ENCODE peak calls at places on chromosomes 3 and 15, in seven cellular contexts. M, F, G, H, S, C and U are unnamed samples.

GRCh38 chr3:127831723-127832172 is 9.4 kb upstream of the MGLL start:
- DNase-seq in M (peak; percentile 74), F (no peak), G (peak; percentile 67), H (no peak), S (no peak), C (no peak), U (no peak)

GRCh38 chr3:188092648-188093047 is 61.3 kb upstream of the LPP start:
- DNase-seq in M (no peak), F (no peak), G (no peak), H (no peak), S (no peak), C (no peak), U (no peak)

GRCh38 chr15:79132770-79133169 is 42.2 kb upstream of the RASGRF1 start:
- DNase-seq in M (no peak), F (no peak), G (no peak), H (no peak), S (no peak), C (no peak), U (no peak)

GRCh38 chr3:154018100-154018696 is 103.0 kb upstream of the ARHGEF26 start:
- DNase-seq in M (peak; percentile 19), F (no peak), G (peak; percentile 22), H (no peak), S (peak; percentile 11), C (no peak), U (no peak)

GRCh38 chr3:193660698-193661400 is 67.8 kb downstream of the OPA1 start:
- DNase-seq in M (no peak), F (no peak), G (no peak), H (no peak), S (no peak), C (no peak), U (no peak)

GRCh38 chr15:78542647-78543046 is 2.4 kb downstream of the PSMA4 start:
- DNase-seq in M (no peak), F (no peak), G (no peak), H (no peak), S (no peak), C (no peak), U (no peak)

GRCh38 chr3:35183915-35184675 is 455.2 kb upstream of the ARPP21 start:
- DNase-seq in M (no peak), F (no peak), G (no peak), H (no peak), S (no peak), C (no peak), U (no peak)

GRCh38 chr3:8355346-8355745 is 146.3 kb upstream of the LMCD1 start:
- DNase-seq in M (no peak), F (no peak), G (no peak), H (no peak), S (no peak), C (no peak), U (no peak)

GRCh38 chr3:97885931-97886824 is 64.4 kb downstream of the CRYBG3 start:
- DNase-seq in M (no peak), F (no peak), G (no peak), H (no peak), S (no peak), C (no peak), U (no peak)

GRCh38 chr3:29711255-29711771 is 430.4 kb downstream of the RBMS3 start:
- DNase-seq in M (no peak), F (no peak), G (no peak), H (no peak), S (no peak), C (peak; percentile 62), U (no peak)

GRCh38 chr3:29708884-29709283 is 428.0 kb downstream of the RBMS3 start:
- DNase-seq in M (no peak), F (no peak), G (no peak), H (no peak), S (no peak), C (no peak), U (no peak)

GRCh38 chr3:29701326-29701983 is 420.6 kb downstream of the RBMS3 start:
- DNase-seq in M (no peak), F (no peak), G (no peak), H (no peak), S (no peak), C (no peak), U (no peak)

DNA sequence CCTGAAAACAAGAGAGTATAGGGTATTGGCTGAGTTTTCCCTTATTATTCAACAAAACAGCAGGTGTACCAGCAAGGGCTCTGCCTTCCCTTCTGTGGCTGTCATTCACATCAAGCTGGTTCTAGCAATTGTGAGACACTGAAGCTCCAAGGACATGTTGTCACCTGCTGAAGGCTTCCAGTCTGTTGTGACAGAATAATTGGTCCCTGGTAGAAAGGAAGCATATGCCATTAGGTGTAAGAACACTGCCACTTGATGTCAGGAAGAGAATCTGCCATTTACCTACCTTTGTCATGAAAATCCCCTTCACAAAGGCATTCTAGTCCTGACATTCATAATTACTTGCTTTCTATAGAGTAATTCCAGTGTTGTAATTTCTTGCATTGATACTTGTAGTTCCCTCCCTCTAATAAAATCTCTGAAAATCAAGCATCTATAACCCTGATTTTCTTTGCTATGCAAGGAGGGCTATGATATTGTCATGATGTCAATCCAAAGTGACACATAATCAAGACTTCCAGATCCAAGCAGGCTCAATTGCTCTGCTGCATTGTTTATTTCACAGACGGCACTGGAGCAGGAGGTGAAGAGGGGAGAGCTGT is 425.1 kb downstream of the RBMS3 start:
- DNase-seq in M (no peak), F (no peak), G (no peak), H (no peak), S (no peak), C (no peak), U (no peak)
- TF ChIP-seq EP300 in M (no peak), F (no peak), G (no peak), H (no peak), S (no peak), C (no peak), U (no peak)

DNA sequence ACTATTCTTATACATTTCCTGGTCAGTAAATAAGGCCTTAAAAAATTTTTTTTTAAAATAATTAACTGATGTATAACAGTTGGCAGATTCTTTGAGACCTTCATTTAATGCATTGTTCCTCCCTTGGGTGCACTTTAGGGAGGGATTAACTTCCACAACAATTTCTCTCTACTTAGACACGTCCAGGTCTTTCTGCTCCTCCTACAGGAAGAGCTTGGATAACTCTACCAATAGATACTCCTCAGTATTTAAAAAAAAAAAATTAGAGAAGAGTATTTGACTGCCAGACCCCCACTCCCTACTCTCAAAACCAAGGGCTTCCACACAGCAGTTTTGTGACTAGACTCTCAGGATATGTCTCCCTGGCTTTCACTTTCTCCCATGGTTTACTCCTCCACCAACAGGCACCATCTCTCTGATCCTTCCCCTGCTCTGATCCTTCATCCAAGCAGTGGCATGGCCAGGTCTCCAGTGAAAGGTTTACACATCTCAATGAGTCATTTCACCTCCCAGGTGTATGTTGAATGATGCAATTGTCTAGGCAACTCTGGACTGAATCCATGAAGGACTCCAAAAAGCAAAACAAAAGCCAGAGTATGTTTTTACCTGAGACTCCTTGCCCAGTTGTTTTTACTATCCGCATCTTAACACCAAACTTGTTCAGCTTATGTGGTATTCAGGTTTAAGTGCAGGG is 7.4 kb downstream of the ZIC4 start:
- DNase-seq in M (no peak), F (no peak), G (no peak), H (no peak), S (no peak), C (no peak), U (no peak)
- H3K4me3 ChIP-seq in M (no peak overlapping the region), F (no peak overlapping the region), G (no peak overlapping the region), H (no peak overlapping the region), S (no peak overlapping the region), C (no peak overlapping the region), U (no peak overlapping the region)

DNA sequence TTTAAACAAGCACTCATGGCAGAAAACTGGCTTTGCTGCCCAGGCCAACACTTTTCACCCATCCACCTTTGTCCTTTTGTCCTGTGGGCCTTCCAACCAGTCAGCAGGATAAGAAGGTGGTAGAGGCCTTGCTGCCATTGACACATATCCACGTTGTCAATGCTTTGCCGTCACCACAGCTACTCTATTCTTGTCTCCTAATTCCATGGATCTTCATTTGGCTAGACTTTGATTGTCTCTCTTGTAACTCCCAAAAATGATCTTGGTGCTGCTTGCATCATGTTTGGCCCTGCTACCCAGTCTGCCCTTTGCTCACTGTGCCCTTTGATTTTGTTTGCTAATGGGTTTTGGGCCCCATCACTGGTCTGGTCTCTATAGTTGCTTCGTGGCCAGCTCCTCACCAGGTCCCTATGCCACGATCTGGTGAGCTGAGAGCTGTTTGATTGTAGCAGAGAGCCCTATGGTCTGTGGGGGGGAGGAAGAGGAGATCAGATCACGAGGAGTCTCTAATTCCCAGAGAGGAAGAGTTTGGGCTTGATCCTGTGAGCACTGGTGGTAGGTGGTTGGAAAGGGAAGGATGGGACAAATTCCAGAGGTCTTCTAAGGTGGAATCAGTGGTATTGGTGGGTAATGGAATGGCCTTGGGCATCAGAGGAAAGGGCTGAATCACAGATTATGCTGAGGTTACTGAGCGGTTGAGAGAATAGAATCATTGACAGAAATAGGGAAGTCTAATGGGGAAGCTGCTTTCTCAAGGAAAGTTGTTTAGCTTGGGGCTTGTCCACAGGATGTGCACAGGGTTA is 40.3 kb downstream of the ABHD2 start:
- DNase-seq in M (no peak), F (no peak), G (no peak), H (no peak), S (no peak), C (no peak), U (no peak)
- H3K27ac ChIP-seq in M (peak overlapping the region; percentile 43), F (no peak overlapping the region), G (no peak overlapping the region), H (peak overlapping the region; percentile 15), S (peak overlapping the region; percentile 69), C (no peak overlapping the region), U (peak overlapping the region; percentile 30)

DNA sequence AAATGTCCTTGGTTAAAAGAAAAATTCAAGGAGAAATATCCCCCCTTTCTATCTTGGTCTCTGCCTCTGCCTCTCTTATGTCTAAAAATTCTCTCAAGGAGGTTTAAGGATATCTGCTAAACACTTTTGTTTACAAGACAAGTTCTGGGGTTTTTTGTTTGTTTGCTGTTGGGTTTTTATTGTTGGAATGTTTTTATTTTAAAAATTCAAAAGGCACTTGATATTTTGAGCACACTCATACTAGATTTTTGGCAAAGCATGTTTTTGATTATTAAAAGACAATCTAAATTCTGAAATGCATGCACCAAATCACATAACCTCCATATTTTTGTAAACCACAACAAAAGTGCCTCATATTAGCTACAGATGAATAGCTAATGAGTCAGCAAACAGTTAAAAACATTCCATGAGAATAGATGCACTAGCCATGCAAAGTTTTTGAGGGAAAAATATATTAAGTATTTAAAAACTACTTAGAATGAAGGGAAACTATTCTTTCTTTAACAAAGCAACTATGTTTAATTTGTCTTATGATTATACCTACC is 84.6 kb downstream of the ZBTB20 start:
- DNase-seq in M (no peak), F (no peak), G (no peak), H (no peak), S (no peak), C (no peak), U (no peak)
- TF ChIP-seq EP300 in M (no peak), F (no peak), G (peak; percentile 69), H (no peak), S (no peak), C (no peak), U (no peak)

DNA sequence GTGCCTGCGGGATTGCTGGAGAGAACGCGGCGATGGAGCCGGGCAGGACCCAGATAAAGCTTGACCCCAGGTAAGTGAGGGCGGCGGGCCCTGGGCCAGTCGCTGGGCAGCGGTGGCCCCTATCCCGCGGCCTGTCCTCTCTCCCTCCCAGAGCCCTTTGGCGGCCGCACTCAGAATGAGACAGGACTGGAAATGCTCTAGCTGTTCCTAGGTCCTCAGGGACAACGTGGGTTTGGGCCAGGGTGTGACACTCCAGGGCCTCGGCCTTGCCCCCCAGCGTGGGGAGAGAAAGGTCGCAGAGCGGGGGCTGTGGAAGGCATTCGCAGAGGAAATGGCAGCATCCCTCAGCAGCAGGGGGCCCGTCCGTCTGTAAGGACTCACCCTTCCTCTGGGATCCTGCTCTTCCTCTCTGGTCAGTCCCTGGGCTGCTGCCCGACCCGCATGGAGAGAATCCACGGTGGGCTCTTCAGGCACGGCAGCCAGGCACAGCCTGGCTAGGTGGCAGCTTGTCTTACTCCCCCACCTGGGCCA is 412 bp downstream of the SLC51A start:
- DNase-seq in M (no peak), F (no peak), G (no peak), H (no peak), S (no peak), C (no peak), U (no peak)
- H3K4me3 ChIP-seq in M (peak overlapping the region; percentile 22), F (no peak overlapping the region), G (no peak overlapping the region), H (no peak overlapping the region), S (no peak overlapping the region), C (no peak overlapping the region), U (no peak overlapping the region)